ENCODE peak calls at places on chromosomes 5 and 9, in five cellular contexts. One of them, this sample, is unnamed.

GRCh38 chr5:156330141-156330870 is 3.3 kb downstream of the SGCD start:
- DNase-seq in Peyer's patch: no peak
- DNase-seq in A673: no peak
- DNase-seq in H9: no peak
- DNase-seq in Calu3: no peak
- DNase-seq in this sample: no peak

GRCh38 chr5:151310932-151311331 is 7.4 kb upstream of the SLC36A3 start:
- DNase-seq in Calu3: no peak
- DNase-seq in H9: no peak
- DNase-seq in A673: no peak
- DNase-seq in Peyer's patch: no peak
- DNase-seq in this sample: no peak

GRCh38 chr9:22813520-22813919 is 366.9 kb downstream of the DMRTA1 start:
- DNase-seq in H9: no peak
- DNase-seq in Peyer's patch: no peak
- DNase-seq in A673: peak
- DNase-seq in Calu3: no peak
- DNase-seq in this sample: no peak

GRCh38 chr9:27572566-27572917 is 739 bp downstream of the C9orf72 start:
- DNase-seq in Calu3: peak
- DNase-seq in Peyer's patch: peak
- DNase-seq in A673: peak
- DNase-seq in H9: no peak
- DNase-seq in this sample: peak

GRCh38 chr5:31361906-31362900 is 168.7 kb downstream of the CDH6 start:
- DNase-seq in A673: no peak
- DNase-seq in H9: no peak
- DNase-seq in Peyer's patch: no peak
- DNase-seq in Calu3: no peak
- DNase-seq in this sample: no peak

GRCh38 chr5:148297695-148298094 is 14.5 kb upstream of the SPINK7 start:
- DNase-seq in Peyer's patch: no peak
- DNase-seq in H9: no peak
- DNase-seq in Calu3: no peak
- DNase-seq in A673: no peak
- DNase-seq in this sample: no peak

GRCh38 chr5:141528401-141528984 is 39.6 kb downstream of the PCDHGC5 start:
- DNase-seq in Peyer's patch: no peak
- DNase-seq in A673: no peak
- DNase-seq in Calu3: no peak
- DNase-seq in H9: no peak
- DNase-seq in this sample: no peak

GRCh38 chr5:180194410-180195345 is 14.3 kb downstream of the RASGEF1C start:
- DNase-seq in Peyer's patch: no peak
- DNase-seq in H9: peak
- DNase-seq in A673: no peak
- DNase-seq in Calu3: no peak
- DNase-seq in this sample: no peak

GRCh38 chr9:128684325-128685021 is 4.5 kb upstream of the SET start:
- DNase-seq in H9: peak
- DNase-seq in A673: peak
- DNase-seq in Calu3: peak
- DNase-seq in Peyer's patch: peak
- DNase-seq in this sample: no peak

GRCh38 chr9:112705773-112706427 is 12.0 kb downstream of the INIP start:
- DNase-seq in Peyer's patch: no peak
- DNase-seq in H9: peak
- DNase-seq in A673: peak
- DNase-seq in Calu3: no peak
- DNase-seq in this sample: peak
- TF ChIP-seq CTCF in Peyer's patch: peak
- TF ChIP-seq CTCF in H9: peak
- TF ChIP-seq CTCF in A673: peak
- TF ChIP-seq CTCF in Calu3: no peak
- TF ChIP-seq CTCF in this sample: peak

DNA sequence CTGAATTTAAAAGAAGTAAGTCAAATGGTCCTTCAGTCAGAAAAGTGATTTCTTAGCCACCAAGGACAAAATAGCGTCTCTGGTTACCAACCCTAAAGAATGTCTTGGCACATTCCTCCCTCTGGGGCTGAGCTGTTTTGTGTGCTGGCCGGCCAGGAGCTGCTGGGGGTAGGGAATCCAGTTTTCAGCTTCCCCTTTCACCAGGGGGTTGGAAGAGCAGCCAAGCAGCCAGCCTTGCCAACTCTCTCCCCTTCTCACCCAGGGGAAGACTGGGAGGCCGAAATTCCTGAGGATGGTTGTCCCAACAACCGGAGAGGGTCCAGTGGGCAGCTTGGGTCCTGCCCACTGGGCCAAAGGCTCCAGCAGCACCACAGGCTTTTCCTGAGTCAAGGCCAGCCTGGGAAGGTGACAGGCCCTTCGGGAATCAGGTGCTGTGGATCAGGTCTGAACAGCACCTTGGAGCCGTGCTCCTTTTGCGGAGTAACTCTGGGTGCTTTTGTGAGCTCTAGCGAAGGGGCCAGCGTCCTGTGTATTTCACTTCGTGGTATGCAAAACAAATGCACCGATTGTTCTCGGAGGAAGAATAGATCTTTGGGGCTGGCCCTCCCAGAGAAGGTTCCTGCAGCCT is 4.2 kb downstream of the WWC1 start:
- DNase-seq in Peyer's patch: no peak
- DNase-seq in H9: peak
- DNase-seq in Calu3: peak
- DNase-seq in A673: peak
- DNase-seq in this sample: no peak
- TF ChIP-seq CTCF in Peyer's patch: no peak
- TF ChIP-seq CTCF in H9: peak
- TF ChIP-seq CTCF in Calu3: peak
- TF ChIP-seq CTCF in A673: peak
- TF ChIP-seq CTCF in this sample: peak

GRCh38 chr9:138022121-138022741 is 144.6 kb downstream of the CACNA1B start:
- DNase-seq in Peyer's patch: peak
- DNase-seq in A673: peak
- DNase-seq in Calu3: peak
- DNase-seq in H9: peak
- DNase-seq in this sample: no peak
- TF ChIP-seq CTCF in Peyer's patch: peak
- TF ChIP-seq CTCF in A673: peak
- TF ChIP-seq CTCF in Calu3: peak
- TF ChIP-seq CTCF in H9: peak
- TF ChIP-seq CTCF in this sample: peak

GRCh38 chr5:43101491-43101890 is 19.2 kb upstream of the ZNF131 start:
- DNase-seq in Calu3: no peak
- DNase-seq in H9: no peak
- DNase-seq in Peyer's patch: no peak
- DNase-seq in A673: no peak
- DNase-seq in this sample: no peak

GRCh38 chr5:43105369-43106289 is 15.1 kb upstream of the ZNF131 start:
- DNase-seq in Calu3: peak
- DNase-seq in A673: peak
- DNase-seq in H9: peak
- DNase-seq in Peyer's patch: peak
- DNase-seq in this sample: peak

GRCh38 chr5:43106290-43106638 is 14.4 kb upstream of the ZNF131 start:
- DNase-seq in H9: no peak
- DNase-seq in Peyer's patch: no peak
- DNase-seq in A673: no peak
- DNase-seq in Calu3: no peak
- DNase-seq in this sample: no peak

GRCh38 chr5:43099615-43100014 is 21.1 kb upstream of the ZNF131 start:
- DNase-seq in H9: no peak
- DNase-seq in Peyer's patch: no peak
- DNase-seq in A673: no peak
- DNase-seq in Calu3: no peak
- DNase-seq in this sample: no peak

GRCh38 chr5:43104102-43104501 is 16.6 kb upstream of the ZNF131 start:
- DNase-seq in Calu3: no peak
- DNase-seq in A673: no peak
- DNase-seq in H9: no peak
- DNase-seq in Peyer's patch: no peak
- DNase-seq in this sample: no peak
- TF ChIP-seq CTCF in Calu3: no peak
- TF ChIP-seq CTCF in A673: no peak
- TF ChIP-seq CTCF in H9: no peak
- TF ChIP-seq CTCF in Peyer's patch: no peak
- TF ChIP-seq CTCF in this sample: no peak

GRCh38 chr9:127346584-127346983 is 50.4 kb upstream of the SLC2A8 start:
- DNase-seq in Peyer's patch: no peak
- DNase-seq in H9: no peak
- DNase-seq in Calu3: no peak
- DNase-seq in A673: no peak
- DNase-seq in this sample: no peak
- TF ChIP-seq CTCF in Peyer's patch: no peak
- TF ChIP-seq CTCF in H9: no peak
- TF ChIP-seq CTCF in Calu3: peak
- TF ChIP-seq CTCF in A673: peak
- TF ChIP-seq CTCF in this sample: peak

DNA sequence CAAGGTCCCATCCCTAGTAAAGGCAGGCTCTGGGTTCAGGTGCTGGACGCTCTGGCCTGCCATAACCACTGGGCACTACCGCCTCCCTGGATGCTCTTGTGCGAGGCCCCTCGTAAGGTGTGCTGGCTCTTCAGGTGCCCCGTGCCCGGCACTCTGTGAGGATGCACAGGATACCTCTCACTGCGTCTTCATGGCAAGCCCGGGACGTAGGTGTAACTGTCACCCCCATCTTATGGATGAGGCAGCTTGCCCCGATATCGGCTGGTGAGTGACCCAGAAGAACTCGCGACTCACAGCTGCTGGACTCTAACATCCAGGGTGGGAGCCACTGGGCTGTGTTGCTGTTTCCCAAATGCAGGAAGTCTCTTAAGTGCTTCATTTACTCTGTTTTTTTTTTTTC is 79.1 kb downstream of the GTF3C4 start:
- DNase-seq in A673: no peak
- DNase-seq in H9: no peak
- DNase-seq in Calu3: no peak
- DNase-seq in Peyer's patch: no peak
- DNase-seq in this sample: no peak
- TF ChIP-seq CTCF in A673: no peak
- TF ChIP-seq CTCF in H9: no peak
- TF ChIP-seq CTCF in Calu3: no peak
- TF ChIP-seq CTCF in Peyer's patch: no peak
- TF ChIP-seq CTCF in this sample: no peak

DNA sequence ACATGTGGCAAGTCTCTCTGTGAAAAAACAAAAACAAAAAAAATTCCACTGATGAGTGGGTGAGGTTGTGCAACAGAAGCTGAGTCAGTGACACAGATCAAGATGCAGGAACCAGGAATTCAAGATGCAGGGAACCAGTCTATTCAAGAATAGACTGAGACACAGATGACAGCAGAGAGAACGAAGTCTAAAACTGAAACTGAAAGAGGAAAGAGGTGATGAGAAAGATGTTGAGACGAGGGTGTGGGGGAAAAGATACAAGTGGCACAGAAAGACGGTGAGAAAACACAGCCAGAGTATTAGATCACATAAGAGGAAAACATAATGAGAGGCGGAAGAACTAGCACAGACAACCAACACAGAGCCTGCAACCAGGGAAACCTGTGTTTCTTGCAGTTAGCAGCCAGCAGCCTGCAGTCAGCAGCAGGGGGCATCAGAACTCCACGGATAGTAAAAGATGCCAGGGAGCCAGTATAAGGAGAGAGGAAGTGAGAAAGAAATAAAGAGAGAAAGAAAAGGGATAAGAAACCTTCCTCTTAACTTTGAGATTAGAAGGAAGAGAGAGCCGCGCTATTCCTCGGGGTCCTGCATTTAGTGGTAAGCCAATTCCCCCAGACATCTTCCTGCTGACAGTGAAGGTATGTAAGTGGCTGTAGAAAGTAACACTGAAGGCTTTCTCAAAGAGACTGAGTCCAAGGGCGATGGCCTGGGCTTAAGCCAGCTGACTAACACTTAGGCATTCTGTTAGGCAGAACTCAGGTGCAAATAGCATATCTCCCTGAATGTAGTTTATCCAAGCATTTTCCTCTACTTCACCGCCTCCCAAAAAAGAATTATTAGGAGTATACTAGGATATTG is 79.0 kb downstream of the TLR4 start:
- DNase-seq in Peyer's patch: peak
- DNase-seq in Calu3: peak
- DNase-seq in A673: peak
- DNase-seq in H9: peak
- DNase-seq in this sample: peak
- TF ChIP-seq CTCF in Peyer's patch: peak
- TF ChIP-seq CTCF in Calu3: peak
- TF ChIP-seq CTCF in A673: peak
- TF ChIP-seq CTCF in H9: peak
- TF ChIP-seq CTCF in this sample: peak

GRCh38 chr5:135534609-135535419 is 950 bp downstream of the NEUROG1 start:
- DNase-seq in Peyer's patch: no peak
- DNase-seq in H9: peak
- DNase-seq in A673: no peak
- DNase-seq in Calu3: no peak
- DNase-seq in this sample: peak
- TF ChIP-seq CTCF in Peyer's patch: no peak
- TF ChIP-seq CTCF in H9: peak
- TF ChIP-seq CTCF in A673: no peak
- TF ChIP-seq CTCF in Calu3: no peak
- TF ChIP-seq CTCF in this sample: peak

GRCh38 chr5:57276353-57276752 is 102.5 kb downstream of the GPBP1 start:
- DNase-seq in H9: no peak
- DNase-seq in Calu3: no peak
- DNase-seq in Peyer's patch: no peak
- DNase-seq in A673: no peak
- DNase-seq in this sample: no peak

GRCh38 chr5:57280811-57281301 is 107.0 kb downstream of the GPBP1 start:
- DNase-seq in H9: no peak
- DNase-seq in A673: no peak
- DNase-seq in Calu3: no peak
- DNase-seq in Peyer's patch: no peak
- DNase-seq in this sample: no peak

GRCh38 chr5:57277085-57277484 is 103.2 kb downstream of the GPBP1 start:
- DNase-seq in Calu3: peak
- DNase-seq in A673: peak
- DNase-seq in H9: no peak
- DNase-seq in Peyer's patch: no peak
- DNase-seq in this sample: no peak
- TF ChIP-seq CTCF in Calu3: peak
- TF ChIP-seq CTCF in A673: peak
- TF ChIP-seq CTCF in H9: peak
- TF ChIP-seq CTCF in Peyer's patch: peak
- TF ChIP-seq CTCF in this sample: peak